ENCODE peak calls at places on chromosomes 16 and 17, in seven cellular contexts. X, H, W, F, B, G and P are unnamed samples.

GRCh38 chr17:1834378-1835149 is 4.8 kb downstream of the RPA1 start:
- DNase-seq in B (no peak), F (no peak), W (no peak), H (no peak), X (no peak), G (no peak), P (no peak)

GRCh38 chr17:50151937-50152547 is 1.6 kb upstream of the PPP1R9B start:
- DNase-seq in G (peak), X (peak), W (no peak), B (no peak), F (peak), H (peak), P (peak)

GRCh38 chr17:9218911-9219310 is 197.6 kb downstream of the NTN1 start:
- DNase-seq in W (no peak), X (no peak), B (no peak), H (no peak), F (no peak), G (no peak), P (no peak)

GRCh38 chr17:65455972-65456343 is 105.5 kb downstream of the AXIN2 start:
- DNase-seq in W (no peak), F (no peak), B (no peak), X (no peak), H (no peak), G (peak), P (no peak)

GRCh38 chr16:10688291-10688690 is 6.4 kb downstream of the TEKT5 start:
- DNase-seq in F (no peak), X (no peak), G (peak), H (no peak), B (no peak), W (no peak), P (no peak)

GRCh38 chr17:10526517-10526916 is 8.2 kb upstream of the MYH1 start:
- DNase-seq in X (no peak), B (no peak), F (no peak), W (no peak), H (no peak), G (no peak), P (peak)

GRCh38 chr17:81481011-81481799 is 31.4 kb downstream of the ACTG1 start:
- DNase-seq in B (peak), W (no peak), F (no peak), X (peak), G (peak), H (no peak), P (peak)

GRCh38 chr16:31201511-31202401 is 804 bp downstream of the PYCARD start:
- DNase-seq in F (no peak), G (peak), X (peak), W (no peak), H (no peak), B (peak), P (no peak)

GRCh38 chr17:9541718-9542117 is 33.9 kb downstream of the STX8 start:
- DNase-seq in X (no peak), G (no peak), F (no peak), B (no peak), H (no peak), W (no peak), P (no peak)

GRCh38 chr16:30934827-30935557 is 11.6 kb downstream of the FBXL19 start:
- DNase-seq in W (no peak), F (no peak), H (peak), G (peak), X (peak), B (no peak), P (peak)

GRCh38 chr16:1923299-1924034 is 5.3 kb upstream of the HS3ST6 start:
- DNase-seq in W (no peak), H (no peak), B (no peak), X (peak), G (no peak), F (peak), P (no peak)

GRCh38 chr16:12050361-12050760 is 73.8 kb downstream of the SNX29 start:
- DNase-seq in F (no peak), H (no peak), X (no peak), W (no peak), G (no peak), B (no peak), P (no peak)

GRCh38 chr16:23597003-23597756 is 1.1 kb upstream of the NDUFAB1 start:
- DNase-seq in G (no peak), F (no peak), X (no peak), H (no peak), B (no peak), W (no peak), P (peak)

GRCh38 chr17:2181206-2181983 is 122.2 kb downstream of the SMG6 start:
- DNase-seq in W (peak), B (no peak), X (peak), F (no peak), G (peak), H (peak), P (peak)

GRCh38 chr16:49462356-49462988 is 88.9 kb downstream of the C16orf78 start:
- DNase-seq in B (no peak), H (no peak), F (no peak), W (no peak), X (no peak), G (no peak), P (no peak)

GRCh38 chr17:48297825-48298224 is 132.2 kb downstream of the SKAP1 start:
- DNase-seq in W (no peak), B (no peak), F (no peak), G (no peak), H (no peak), X (no peak), P (no peak)

GRCh38 chr17:59435238-59435637 is 103.8 kb downstream of the YPEL2 start:
- DNase-seq in X (peak), F (no peak), G (no peak), H (peak), B (no peak), W (no peak), P (no peak)

GRCh38 chr17:48483004-48483403 is 47.8 kb downstream of the HOXB1 start:
- DNase-seq in F (no peak), H (no peak), W (no peak), B (no peak), G (no peak), X (no peak), P (no peak)

GRCh38 chr17:45319239-45319703 is 2.5 kb upstream of the MAP3K14 start:
- DNase-seq in W (no peak), F (no peak), B (no peak), G (no peak), X (peak), H (peak), P (no peak)

GRCh38 chr16:62549875-62550274 is 513.6 kb upstream of the CDH8 start:
- DNase-seq in X (no peak), G (no peak), H (no peak), B (no peak), W (no peak), F (no peak), P (no peak)

GRCh38 chr16:17233301-17234002 is 237.3 kb downstream of the XYLT1 start:
- DNase-seq in W (no peak), X (no peak), F (no peak), H (no peak), B (no peak), G (no peak), P (no peak)

GRCh38 chr17:63932721-63933120 is 590 bp upstream of the CD79B start:
- DNase-seq in G (no peak), W (no peak), H (no peak), B (no peak), F (no peak), X (no peak), P (no peak)

DNA sequence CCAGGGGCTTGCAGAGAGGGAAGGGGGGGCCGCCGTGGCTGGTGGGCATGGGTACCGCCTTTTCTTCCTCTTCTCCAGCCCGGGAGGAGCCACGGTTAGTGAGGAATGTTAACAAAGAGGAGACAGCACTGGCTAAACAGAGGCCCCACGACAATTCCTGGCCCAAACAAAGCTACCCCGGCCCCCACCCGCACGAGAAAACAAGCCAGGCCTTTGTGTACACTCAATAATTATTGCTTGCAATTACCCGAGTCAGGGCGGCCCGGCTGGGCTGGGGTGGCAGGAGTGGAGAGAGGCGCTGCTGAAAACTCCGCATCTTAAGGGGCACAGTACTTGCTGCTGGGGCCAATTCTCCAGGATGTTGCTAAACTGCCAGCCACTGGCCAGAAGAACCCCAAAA is 56.4 kb downstream of the IRX5 start:
- DNase-seq in F (no peak), X (no peak), G (no peak), B (no peak), H (no peak), W (no peak), P (no peak)
- H3K4me3 ChIP-seq in F (no peak), X (no peak), G (no peak), B (no peak), H (no peak), W (no peak), P (no peak)

GRCh38 chr17:74545456-74546230 is at the start of gene CD300C:
- DNase-seq in B (no peak), H (no peak), F (peak), X (no peak), G (peak), W (no peak), P (peak)
- H3K4me3 ChIP-seq in B (no peak), H (no peak), F (no peak), X (no peak), G (no peak), W (peak), P (no peak)

DNA sequence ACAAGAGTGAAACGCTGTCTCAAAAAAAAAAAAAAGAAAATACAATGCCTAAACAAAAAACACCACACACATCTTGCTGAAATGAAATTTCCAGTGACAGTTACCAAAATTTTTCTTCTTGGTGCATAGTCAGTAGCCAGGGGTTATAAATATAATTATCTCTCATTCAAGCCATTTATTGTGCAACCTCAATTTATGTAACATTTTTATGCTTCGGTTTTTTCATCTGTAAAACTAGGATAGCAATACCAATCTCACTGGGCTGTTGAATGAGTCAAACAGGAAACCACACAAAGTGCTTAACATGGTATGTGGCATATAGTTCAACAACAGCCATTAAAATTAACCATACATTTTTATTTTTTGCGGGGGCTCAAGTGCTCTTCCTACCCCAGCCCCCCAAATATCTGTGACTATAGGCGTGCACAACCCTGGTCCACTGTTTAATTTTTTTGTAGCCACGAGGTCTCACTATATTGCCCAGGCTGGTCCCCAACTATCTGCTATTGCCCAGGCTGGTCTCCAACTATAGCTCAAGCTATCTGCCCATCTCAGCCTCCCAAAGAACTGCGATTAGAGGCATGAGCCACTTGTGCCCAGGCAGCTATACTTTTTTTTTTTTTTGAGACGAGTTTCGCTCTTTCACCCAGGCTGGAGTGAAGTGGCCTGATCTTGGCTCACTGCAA is 2.6 kb downstream of the COG4 start:
- DNase-seq in B (peak), G (no peak), W (no peak), F (no peak), X (peak), H (peak), P (no peak)
- H3K4me3 ChIP-seq in B (no peak), G (no peak), W (no peak), F (no peak), X (no peak), H (no peak), P (no peak)

GRCh38 chr17:330993-331701 is 21.5 kb downstream of the RPH3AL start:
- DNase-seq in B (no peak), H (no peak), F (no peak), W (no peak), G (peak), X (no peak), P (peak)
- H3K4me3 ChIP-seq in B (peak), H (no peak), F (no peak), W (peak), G (no peak), X (no peak), P (peak)

GRCh38 chr17:71461504-71462197 is 659.2 kb upstream of the SOX9 start:
- DNase-seq in F (no peak), B (no peak), H (no peak), G (no peak), W (no peak), X (no peak), P (no peak)

GRCh38 chr17:71453876-71454422 is 666.9 kb upstream of the SOX9 start:
- DNase-seq in B (no peak), F (no peak), H (no peak), W (no peak), X (no peak), G (no peak), P (no peak)

GRCh38 chr17:71460943-71461342 is 659.9 kb upstream of the SOX9 start:
- DNase-seq in X (no peak), F (no peak), H (peak), W (no peak), B (no peak), G (peak), P (peak)

GRCh38 chr17:71455219-71455618 is 665.6 kb upstream of the SOX9 start:
- DNase-seq in X (no peak), F (no peak), B (no peak), W (no peak), G (no peak), H (no peak), P (no peak)

DNA sequence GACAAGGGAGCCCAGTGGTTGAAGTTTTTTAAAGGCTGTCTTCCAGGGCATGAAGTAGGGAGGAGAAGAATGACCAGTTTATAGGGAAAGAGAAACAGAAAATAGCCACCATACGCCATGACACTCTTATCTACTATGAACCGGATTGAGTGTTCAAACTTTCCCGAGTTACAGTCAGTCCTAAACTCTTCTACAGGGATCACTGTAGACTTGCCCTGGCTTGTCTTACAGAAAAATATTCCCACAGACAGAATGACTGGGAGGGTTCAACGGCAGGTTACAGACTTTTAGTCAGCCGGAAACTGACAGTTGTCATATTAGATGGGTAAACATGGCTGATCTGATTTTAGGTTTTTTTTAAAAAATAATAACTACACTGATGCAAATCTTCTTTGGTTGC is 662.5 kb upstream of the SOX9 start:
- DNase-seq in F (no peak), B (no peak), G (no peak), H (peak), X (no peak), W (no peak), P (no peak)
- H3K4me3 ChIP-seq in F (no peak), B (no peak), G (no peak), H (no peak), X (no peak), W (no peak), P (no peak)

DNA sequence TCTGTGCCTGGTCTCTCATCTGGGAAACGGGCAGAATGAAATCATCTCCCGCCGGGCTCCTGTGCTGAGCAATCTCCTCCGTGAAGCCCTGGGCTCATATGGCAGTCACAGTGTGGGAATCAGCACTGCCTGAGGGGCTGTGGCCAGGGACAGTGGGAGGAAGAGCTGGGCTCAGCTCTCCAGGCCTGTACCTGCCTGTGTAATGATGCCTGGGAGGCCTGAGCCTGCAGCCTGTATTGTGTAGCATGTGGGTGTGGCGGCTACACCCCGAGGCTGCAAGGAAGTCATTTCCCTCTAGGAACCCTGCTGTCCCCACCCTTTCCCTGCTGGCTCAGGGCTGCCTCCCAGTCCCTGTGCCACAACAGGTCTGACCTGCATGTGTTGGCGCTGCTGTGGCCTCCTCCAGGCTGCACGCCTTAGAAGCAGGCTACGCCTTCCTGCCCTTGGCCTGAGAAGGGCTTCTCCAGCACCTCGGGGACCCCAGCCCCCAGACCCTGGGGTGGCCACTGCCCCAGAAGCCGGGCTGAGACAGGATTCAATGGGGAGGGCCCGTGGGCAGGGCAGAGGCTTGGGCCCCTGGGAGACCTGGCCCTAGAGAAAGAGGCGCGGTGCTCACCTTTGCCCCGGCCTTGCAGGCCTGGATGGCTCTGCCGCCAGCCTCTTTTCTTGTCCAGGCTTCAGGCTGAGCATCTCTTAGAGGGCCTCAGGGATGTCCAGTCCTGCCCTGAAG is 2.1 kb downstream of the ITGB4 start:
- DNase-seq in H (no peak), W (no peak), X (no peak), G (no peak), B (no peak), F (no peak), P (no peak)
- H3K4me3 ChIP-seq in H (no peak), W (no peak), X (no peak), G (no peak), B (no peak), F (peak), P (no peak)